ENCODE peak calls at places on chromosomes 4 and X, in four cellular contexts. D, Y, S and J are unnamed samples.

GRCh38 chr4:86968477-86969015 is 33.7 kb downstream of the AFF1 start:
- DNase-seq in D (no peak), S (no peak), Y (no peak), J (no peak)

GRCh38 chr4:97845758-97846157 is 297.5 kb downstream of the STPG2 start:
- DNase-seq in S (no peak), Y (no peak), D (no peak), J (no peak)

GRCh38 chr4:88188738-88189417 is 30.4 kb upstream of the ABCG2 start:
- DNase-seq in D (no peak), S (no peak), Y (no peak), J (no peak)

GRCh38 chr4:24979554-24979953 is 51.2 kb downstream of the LGI2 start:
- DNase-seq in D (peak; percentile 69), Y (no peak), S (no peak), J (no peak)

GRCh38 chr4:139961344-139961948 is 192.5 kb downstream of the MAML3 start:
- DNase-seq in S (no peak), Y (no peak), D (no peak), J (no peak)

GRCh38 chr4:69497081-69497480 is 1.4 kb upstream of the UGT2B4 start:
- DNase-seq in S (no peak), Y (no peak), D (no peak), J (peak; percentile 1)

GRCh38 chr4:84917087-84917821 is 49.2 kb downstream of the WDFY3 start:
- DNase-seq in D (no peak), Y (no peak), S (peak; percentile 41), J (peak; percentile 11)

GRCh38 chr4:124499266-124499665 is 213.3 kb downstream of the ANKRD50 start:
- DNase-seq in D (no peak), S (no peak), Y (peak; percentile 9), J (no peak)

GRCh38 chr4:15945516-15945915 is 7.0 kb upstream of the FGFBP1 start:
- DNase-seq in S (no peak), D (no peak), Y (no peak), J (no peak)

GRCh38 chrX:78687586-78687985 is 28.5 kb upstream of the RTL3 start:
- DNase-seq in D (no peak), Y (no peak), S (no peak), J (no peak)

GRCh38 chr4:13545394-13545808 is 1.1 kb upstream of the NKX3-2 start:
- DNase-seq in S (no peak), Y (no peak), D (no peak), J (no peak)
- H3K4me3 ChIP-seq in S (peak overlapping the region; percentile 86), Y (peak overlapping the region; percentile 85), D (peak overlapping the region; percentile 51), J (peak overlapping the region; percentile 66)

GRCh38 chr4:3513807-3514206 is 18.4 kb downstream of the LRPAP1 start:
- DNase-seq in Y (no peak), D (no peak), S (no peak), J (no peak)

GRCh38 chr4:3512279-3512678 is 19.9 kb downstream of the LRPAP1 start:
- DNase-seq in Y (no peak), S (no peak), D (no peak), J (no peak)

GRCh38 chr4:3514221-3514780 is 17.9 kb downstream of the LRPAP1 start:
- DNase-seq in Y (no peak), S (no peak), D (no peak), J (no peak)

GRCh38 chr4:3511187-3511586 is 21.0 kb downstream of the LRPAP1 start:
- DNase-seq in Y (no peak), D (no peak), S (no peak), J (no peak)

GRCh38 chr4:3512719-3513118 is 19.5 kb downstream of the LRPAP1 start:
- DNase-seq in D (no peak), Y (no peak), S (no peak), J (no peak)
- H3K36me3 ChIP-seq in D (peaks cover 3% of the 10 kb centered on the region), Y (peaks cover 36% of the 10 kb centered on the region), S (peaks cover 85% of the 10 kb centered on the region), J (no peaks in the 10 kb centered on the region)

DNA sequence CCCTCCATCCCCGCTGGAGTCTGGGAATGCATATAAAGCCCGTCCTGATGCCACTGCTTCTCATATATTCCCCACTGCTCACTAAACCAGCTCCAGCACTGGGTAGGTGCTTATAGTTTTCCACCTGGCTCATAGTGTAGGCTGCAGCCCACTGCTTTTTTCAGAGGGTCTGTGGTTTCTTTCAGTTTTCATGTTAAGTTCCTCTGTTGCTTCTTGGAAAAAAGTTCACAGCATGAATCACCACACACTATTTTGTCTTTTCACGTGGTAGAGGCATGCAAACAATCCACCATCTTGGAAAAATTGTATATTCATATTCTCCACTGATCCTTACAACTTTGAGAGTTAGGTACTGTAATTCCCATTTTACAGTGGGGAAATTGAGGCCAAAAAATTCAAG is 39.4 kb downstream of the DCLK2 start:
- DNase-seq in Y (no peak), S (no peak), D (no peak), J (no peak)
- H3K9me3 ChIP-seq in Y (no peaks in the 10 kb centered on the region), S (peaks cover 23% of the 10 kb centered on the region), D (no peaks in the 10 kb centered on the region), J (peaks cover 10% of the 10 kb centered on the region)

DNA sequence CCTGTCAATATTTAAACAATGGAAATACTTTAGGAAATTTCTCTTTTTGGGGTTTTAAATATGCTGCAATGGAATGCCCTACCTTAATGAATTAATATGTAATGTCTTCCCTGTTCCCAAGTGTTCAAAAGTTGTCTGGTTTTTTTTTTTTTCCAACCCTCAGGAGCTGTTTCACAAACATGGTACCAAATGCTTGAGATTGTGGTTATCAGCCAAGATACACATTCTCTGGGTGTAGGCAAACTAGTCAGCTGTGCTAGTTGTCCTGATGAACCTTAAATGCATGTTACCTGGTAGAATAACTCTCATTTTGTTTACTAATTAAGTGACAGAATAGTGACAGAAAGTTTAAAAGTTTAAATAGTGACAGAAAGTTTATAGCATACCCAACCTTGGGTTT is 50.7 kb downstream of the FHL1 start:
- DNase-seq in S (no peak), Y (no peak), D (no peak), J (no peak)
- H3K4me3 ChIP-seq in S (peak overlapping the region; percentile 31), Y (no peak overlapping the region), D (no peak overlapping the region), J (no peak overlapping the region)

GRCh38 chr4:112649055-112649408 is 12.1 kb downstream of the LARP7 start:
- DNase-seq in S (peak; percentile 12), Y (no peak), D (no peak), J (no peak)
- H3K36me3 ChIP-seq in S (peaks cover 91% of the 10 kb centered on the region), Y (peaks cover 19% of the 10 kb centered on the region), D (no peaks in the 10 kb centered on the region), J (peaks cover 17% of the 10 kb centered on the region)

DNA sequence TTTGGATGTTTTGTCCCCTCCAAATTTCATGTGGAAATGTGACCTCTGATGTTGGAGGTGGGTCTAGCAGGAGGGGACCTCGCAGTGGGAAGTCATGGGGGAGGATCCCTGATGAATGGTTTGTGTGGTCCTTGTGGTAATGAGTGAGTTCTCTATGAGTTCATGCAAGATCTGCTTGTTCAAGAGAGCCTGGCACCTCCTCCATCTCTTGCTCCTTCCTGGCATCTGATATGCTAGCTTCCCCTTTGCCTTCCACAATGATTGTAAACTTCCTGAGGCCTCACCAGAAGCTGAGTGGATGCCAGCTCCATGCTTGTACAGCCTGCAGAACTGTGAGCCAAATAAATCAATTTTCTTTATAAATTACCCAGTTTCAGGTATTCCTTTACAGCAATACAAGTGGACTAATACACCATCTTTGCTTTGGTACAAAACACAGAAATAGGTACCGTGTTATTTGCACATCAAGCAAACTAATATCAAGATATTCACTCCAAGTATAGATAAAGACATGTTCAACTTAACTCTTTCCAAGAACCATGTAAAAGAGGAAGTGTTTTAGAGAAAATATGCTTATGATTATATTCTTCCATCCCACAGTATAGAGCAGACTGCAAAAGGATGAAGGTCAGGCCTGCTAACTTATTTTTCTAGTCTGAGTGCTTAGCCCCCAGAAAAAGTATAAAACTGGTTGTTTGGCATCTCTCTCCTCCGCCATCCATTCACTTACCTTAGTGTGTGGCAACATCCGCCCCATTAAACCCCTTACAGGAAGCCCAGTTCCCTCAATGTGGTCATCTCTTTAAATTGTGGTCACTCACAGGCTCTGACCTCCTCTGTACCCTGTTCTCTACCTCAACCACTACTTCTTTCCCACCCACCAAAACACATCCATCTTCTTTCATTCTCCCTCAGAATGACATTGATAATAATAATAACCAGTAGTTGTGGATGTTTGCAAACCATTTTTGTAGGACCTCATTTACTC is 6.7 kb downstream of the ARAP2 start:
- DNase-seq in D (no peak), Y (no peak), S (no peak), J (no peak)
- H3K9me3 ChIP-seq in D (no peaks in the 10 kb centered on the region), Y (no peaks in the 10 kb centered on the region), S (no peaks in the 10 kb centered on the region), J (no peaks in the 10 kb centered on the region)

GRCh38 chrX:477441-478012 is 90.8 kb upstream of the PPP2R3B start:
- DNase-seq in Y (no peak), S (no peak), D (no peak), J (no peak)
- H3K4me3 ChIP-seq in Y (no peak overlapping the region), S (no peak overlapping the region), D (no peak overlapping the region), J (no peak overlapping the region)

GRCh38 chr4:103024996-103025395 is 5.5 kb upstream of the SLC9B1 start:
- DNase-seq in D (no peak), Y (no peak), S (no peak), J (no peak)
- H3K36me3 ChIP-seq in D (no peaks in the 10 kb centered on the region), Y (no peaks in the 10 kb centered on the region), S (peaks cover 8% of the 10 kb centered on the region), J (no peaks in the 10 kb centered on the region)

GRCh38 chrX:3520458-3520857 is 174.0 kb upstream of the MXRA5 start:
- DNase-seq in S (no peak), D (no peak), Y (no peak), J (no peak)
- H3K9me3 ChIP-seq in S (no peaks in the 10 kb centered on the region), D (no peaks in the 10 kb centered on the region), Y (no peaks in the 10 kb centered on the region), J (no peaks in the 10 kb centered on the region)